ENCODE peak calls at places on chromosomes 11 and 22, in four cellular contexts. K, I, E and U are unnamed samples.
A peak's percentile ranks its signal among the peaks of the same experiment; 100 is the strongest.

GRCh38 chr22:38755911-38756532 is at the start of gene SUN2:
- DNase-seq in K (peak; percentile 95), I (no peak), E (peak; percentile 96), U (peak; percentile 99)

GRCh38 chr11:87466228-87466627 is 428.5 kb downstream of the TMEM135 start:
- DNase-seq in I (no peak), E (no peak), K (no peak), U (peak; percentile 91)

GRCh38 chr11:74678591-74679512 is 52.4 kb downstream of the CHRDL2 start:
- DNase-seq in I (no peak), E (no peak), K (no peak), U (no peak)

GRCh38 chr11:76444065-76444383 is 794 bp upstream of the EMSY start:
- DNase-seq in K (no peak), E (no peak), I (no peak), U (no peak)

GRCh38 chr11:35554491-35555237 is 29.2 kb upstream of the PAMR1 start:
- DNase-seq in I (no peak), K (no peak), E (no peak), U (peak; percentile 72)

GRCh38 chr22:50260801-50261614 is 475 bp downstream of the MAPK12 start:
- DNase-seq in I (no peak), K (no peak), E (peak; percentile 76), U (no peak)

GRCh38 chr11:121895919-121896318 is 220.1 kb downstream of the BLID start:
- DNase-seq in E (no peak), I (no peak), K (no peak), U (no peak)

GRCh38 chr11:102312656-102313055 is 4.6 kb upstream of the BIRC3 start:
- DNase-seq in E (no peak), K (no peak), I (no peak), U (no peak)

GRCh38 chr11:9099617-9100016 is 8.2 kb upstream of the SCUBE2 start:
- DNase-seq in K (no peak), E (no peak), I (no peak), U (peak; percentile 86)

GRCh38 chr11:2295971-2296912 is 5.5 kb downstream of the C11orf21 start:
- DNase-seq in K (no peak), E (peak; percentile 12), I (no peak), U (no peak)

GRCh38 chr22:48494968-48495750 is 1332.5 kb downstream of the BRD1 start:
- DNase-seq in K (no peak), E (peak; percentile 19), I (no peak), U (no peak)

GRCh38 chr22:50071432-50072166 is 13.5 kb upstream of the TTLL8 start:
- DNase-seq in K (no peak), E (no peak), I (no peak), U (no peak)

GRCh38 chr11:118921929-118922744 is 3.6 kb downstream of the BCL9L start:
- DNase-seq in I (no peak), K (peak; percentile 59), E (peak; percentile 89), U (no peak)

GRCh38 chr22:42379961-42380537 is 52.2 kb downstream of the NFAM1 start:
- DNase-seq in E (no peak), I (no peak), K (no peak), U (no peak)

GRCh38 chr11:65415499-65416340 is 6.9 kb upstream of the NEAT1 start:
- DNase-seq in K (peak; percentile 14), I (no peak), E (peak; percentile 48), U (no peak)

GRCh38 chr11:45880772-45881570 is 4.5 kb upstream of the MAPK8IP1 start:
- DNase-seq in E (no peak), K (no peak), I (no peak), U (no peak)

GRCh38 chr11:64869571-64870175 is 8.7 kb downstream of the EHD1 start:
- DNase-seq in I (no peak), K (no peak), E (no peak), U (no peak)

GRCh38 chr11:126113515-126113957 is 50.9 kb upstream of the CDON start:
- DNase-seq in I (no peak), E (peak; percentile 87), K (peak; percentile 71), U (no peak)

GRCh38 chr11:61626580-61627380 is 45.9 kb upstream of the SYT7 start:
- DNase-seq in I (no peak), K (no peak), E (no peak), U (no peak)

GRCh38 chr11:60900673-60901404 is 5.5 kb downstream of the PRPF19 start:
- DNase-seq in E (no peak), K (no peak), I (no peak), U (no peak)

GRCh38 chr22:29073618-29074275 is 912 bp downstream of the KREMEN1 start:
- DNase-seq in I (no peak), E (peak; percentile 77), K (no peak), U (no peak)

GRCh38 chr11:45896392-45897068 is 10.5 kb downstream of the FREY1 start:
- DNase-seq in E (no peak), I (no peak), K (no peak), U (no peak)

GRCh38 chr11:128196235-128196634 is 391.1 kb downstream of the ETS1 start:
- DNase-seq in I (no peak), K (no peak), E (no peak), U (no peak)

GRCh38 chr11:82043316-82043715 is 690.3 kb downstream of the FAM181B start:
- DNase-seq in I (no peak), K (no peak), E (no peak), U (no peak)

GRCh38 chr11:19577849-19578619 is 134.6 kb upstream of the NAV2 start:
- DNase-seq in E (peak; percentile 58), I (no peak), K (no peak), U (no peak)

GRCh38 chr11:45665206-45665932 is at the start of gene CHST1:
- DNase-seq in K (no peak), I (no peak), E (peak; percentile 75), U (no peak)

GRCh38 chr11:110850846-110851245 is 138.6 kb upstream of the ARHGAP20 start:
- DNase-seq in E (no peak), I (no peak), K (no peak), U (no peak)

GRCh38 chr22:28883657-28883916 is 215 bp downstream of the ZNRF3 start:
- DNase-seq in K (no peak), E (no peak), I (no peak), U (no peak)

GRCh38 chr11:118845369-118845768 is 38.3 kb upstream of the CXCR5 start:
- DNase-seq in K (no peak), I (no peak), E (no peak), U (no peak)

GRCh38 chr11:3200388-3201111 is 18.1 kb downstream of the MRGPRG start:
- DNase-seq in E (peak; percentile 18), I (no peak), K (no peak), U (no peak)

GRCh38 chr11:125971618-125972017 is 25.8 kb downstream of the VSIG10L2 start:
- DNase-seq in I (no peak), E (no peak), K (no peak), U (no peak)

GRCh38 chr11:87422566-87422965 is 384.8 kb downstream of the TMEM135 start:
- DNase-seq in K (no peak), E (no peak), I (no peak), U (peak; percentile 45)

GRCh38 chr11:128208329-128209220 is 378.8 kb downstream of the ETS1 start:
- DNase-seq in E (no peak), K (no peak), I (no peak), U (no peak)

GRCh38 chr22:49637255-49637760 is 190.4 kb downstream of the BRD1 start:
- DNase-seq in I (no peak), E (no peak), K (no peak), U (no peak)

GRCh38 chr11:74453373-74453975 is 13.9 kb downstream of the KCNE3 start:
- DNase-seq in K (peak; percentile 36), E (peak; percentile 78), I (peak; percentile 53), U (no peak)

GRCh38 chr11:66840317-66841091 is 2.7 kb upstream of the RCE1 start:
- DNase-seq in I (no peak), K (no peak), E (no peak), U (no peak)

GRCh38 chr22:44164031-44164430 is 16.7 kb upstream of the PARVG start:
- DNase-seq in K (no peak), I (no peak), E (no peak), U (no peak)
- TF ChIP-seq EP300 in K (no peak), I (no peak), E (no peak), U (no peak)

GRCh38 chr22:23305922-23306374 is 125.6 kb downstream of the BCR start:
- DNase-seq in K (peak; percentile 64), E (peak; percentile 89), I (no peak), U (no peak)
- TF ChIP-seq EP300 in K (peak; percentile 94), E (peak; percentile 30), I (no peak), U (peak; percentile 40)

GRCh38 chr22:24521791-24522245 is 26.7 kb downstream of the UPB1 start:
- DNase-seq in E (no peak), I (peak; percentile 82), K (no peak), U (no peak)
- TF ChIP-seq EP300 in E (no peak), I (no peak), K (no peak), U (no peak)

DNA sequence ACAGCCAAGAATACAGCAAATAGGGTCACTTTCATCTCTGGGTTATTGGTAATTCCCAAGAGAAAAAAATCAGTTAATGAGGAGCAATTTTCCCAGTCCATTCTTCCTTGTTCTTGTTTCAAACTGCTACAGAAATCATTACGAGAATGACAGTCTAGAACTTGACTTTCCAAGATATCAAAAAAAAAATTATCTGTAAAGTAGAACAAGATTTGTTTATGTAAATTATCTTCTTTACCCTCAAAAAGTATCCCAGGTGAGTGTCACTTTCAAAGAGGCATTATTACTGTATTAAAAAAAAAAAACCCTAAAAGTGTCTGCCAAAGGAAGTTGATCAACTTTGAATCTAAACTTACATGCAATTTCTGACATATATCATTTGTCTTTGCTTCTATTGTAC is at the start of gene OR5W2:
- DNase-seq in I (no peak), E (no peak), K (no peak), U (no peak)
- TF ChIP-seq EP300 in I (no peak), E (no peak), K (no peak), U (no peak)

GRCh38 chr22:36352775-36353507 is 34.8 kb downstream of the MYH9 start:
- DNase-seq in I (no peak), E (peak; percentile 87), K (peak; percentile 81), U (no peak)

GRCh38 chr22:36349726-36350125 is 38.0 kb downstream of the MYH9 start:
- DNase-seq in K (no peak), E (no peak), I (no peak), U (no peak)

GRCh38 chr22:36348760-36349159 is 39.0 kb downstream of the MYH9 start:
- DNase-seq in I (no peak), K (no peak), E (no peak), U (no peak)

GRCh38 chr22:36351921-36352774 is 35.6 kb downstream of the MYH9 start:
- DNase-seq in E (no peak), K (no peak), I (no peak), U (no peak)

DNA sequence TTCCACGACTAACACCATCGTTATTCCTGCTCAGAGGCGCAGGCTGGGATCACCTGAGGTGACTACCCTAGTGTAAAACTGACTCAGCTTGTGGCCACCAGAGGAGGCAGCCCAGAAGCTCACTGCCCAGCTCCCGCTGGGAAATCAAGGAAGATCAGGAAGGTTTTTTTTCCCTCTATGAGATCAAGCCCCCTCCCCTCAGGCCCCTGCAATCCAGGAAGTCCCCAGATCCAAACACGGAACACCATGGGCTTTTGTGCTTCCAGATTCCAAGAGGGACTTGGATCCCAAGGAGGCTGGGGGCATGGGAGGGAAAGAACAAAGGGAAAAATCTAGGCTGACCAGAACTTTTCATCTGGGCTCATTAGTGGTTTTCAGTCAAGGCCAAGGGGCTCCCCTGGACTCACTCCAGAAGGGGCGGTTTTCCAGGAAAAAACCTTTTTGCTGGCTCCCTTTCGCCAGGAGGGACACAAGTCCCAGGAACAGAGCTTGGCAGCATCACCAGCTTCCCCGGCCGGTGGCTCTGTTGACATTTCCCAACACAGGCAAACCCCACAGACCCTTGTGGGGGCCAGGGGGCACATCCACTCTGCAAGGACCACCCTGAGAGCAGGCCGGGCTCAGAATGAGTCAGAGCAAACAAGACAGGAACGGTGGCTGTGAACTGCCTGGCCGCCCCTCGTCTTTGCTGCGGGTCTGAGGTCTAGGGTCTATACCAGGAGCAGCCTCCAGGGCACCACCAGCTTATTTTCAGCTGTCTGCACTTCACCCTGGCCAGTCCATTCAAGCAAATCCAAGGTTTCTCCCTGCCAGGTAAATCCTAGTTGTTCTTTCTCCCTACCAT is 36.8 kb downstream of the MYH9 start:
- DNase-seq in K (no peak), E (peak; percentile 84), I (no peak), U (no peak)
- TF ChIP-seq EP300 in K (no peak), E (no peak), I (no peak), U (no peak)